ENCODE peak calls at places on chromosomes 13 and 19, in seven cellular contexts. R is NCI-H187 treated with DMSO at 0.1 percent for 48 hours; T is hippocampal formation; L is PC-9; E is tibial artery; U is stimulated activated CD4-positive, alpha-beta T cell treated with anti-CD3 and anti-CD28 coated beads, Interleukin-4, amount 100 ng/mL, for 1 hour; J is HEK293T. V is an unnamed sample.

GRCh38 chr19:35296644-35297514 is 4.9 kb downstream of the MAG start:
- DNase-seq in U (no peak), E (no peak), T (no peak), L (no peak), J (no peak), R (no peak), V (no peak)

GRCh38 chr19:31334849-31335624 is 14.2 kb downstream of the TSHZ3 start:
- DNase-seq in R (no peak), T (no peak), J (no peak), L (no peak), E (no peak), U (no peak), V (no peak)

GRCh38 chr19:35935911-35936737 is at the start of gene LRFN3:
- DNase-seq in T (peak), J (peak), L (peak), U (peak), E (peak), R (peak), V (peak)

GRCh38 chr13:112861876-112862615 is 107.0 kb upstream of the MCF2L start:
- DNase-seq in U (no peak), J (no peak), R (no peak), L (no peak), T (no peak), E (no peak), V (no peak)

GRCh38 chr19:29663861-29664752 is 1.2 kb upstream of the PLEKHF1 start:
- DNase-seq in R (no peak), L (peak), U (no peak), J (no peak), E (no peak), T (no peak), V (no peak)

GRCh38 chr13:47426126-47426849 is 529.4 kb upstream of the HTR2A start:
- DNase-seq in U (no peak), E (peak), T (no peak), J (no peak), L (no peak), R (no peak), V (no peak)

GRCh38 chr13:102773441-102774209 is at the start of gene TEX30:
- DNase-seq in E (peak), U (peak), R (peak), L (peak), T (peak), J (peak), V (peak)

GRCh38 chr19:13207237-13208130 is 57.3 kb downstream of the IER2 start:
- DNase-seq in L (peak), T (no peak), J (no peak), U (peak), R (no peak), E (no peak), V (no peak)

GRCh38 chr19:10503002-10503789 is at the start of gene KEAP1:
- DNase-seq in L (peak), E (peak), J (peak), T (peak), R (no peak), U (peak), V (peak)

GRCh38 chr13:23673867-23674605 is 103.8 kb downstream of the TNFRSF19 start:
- DNase-seq in E (no peak), U (no peak), R (no peak), J (no peak), L (no peak), T (no peak), V (no peak)

GRCh38 chr13:41428155-41428554 is 29.2 kb upstream of the RGCC start:
- DNase-seq in L (no peak), J (no peak), U (peak), R (no peak), E (no peak), T (peak), V (no peak)

GRCh38 chr13:33132644-33133440 is 116.6 kb downstream of the KL start:
- DNase-seq in E (no peak), R (no peak), L (no peak), T (no peak), J (no peak), U (no peak), V (no peak)

GRCh38 chr19:12806242-12807131 is at the start of gene RNASEH2A:
- DNase-seq in J (peak), L (peak), E (peak), R (no peak), T (peak), U (peak), V (peak)

GRCh38 chr19:3083964-3084363 is 10.2 kb upstream of the GNA11 start:
- DNase-seq in T (no peak), J (no peak), U (no peak), L (no peak), R (no peak), E (no peak), V (no peak)

GRCh38 chr13:79245937-79246574 is 160.0 kb downstream of the RBM26 start:
- DNase-seq in T (no peak), R (no peak), J (peak), U (no peak), E (no peak), L (no peak), V (no peak)

GRCh38 chr13:110261166-110262081 is 45.5 kb downstream of the COL4A1 start:
- DNase-seq in R (no peak), T (no peak), U (no peak), J (no peak), E (no peak), L (peak), V (no peak)

GRCh38 chr19:35601971-35602370 is 10.6 kb upstream of the HAUS5 start:
- DNase-seq in J (no peak), T (no peak), U (no peak), R (no peak), E (no peak), L (no peak), V (no peak)

GRCh38 chr19:2949939-2950285 is 5.1 kb upstream of the ZNF77 start:
- DNase-seq in T (no peak), R (no peak), L (no peak), U (no peak), J (peak), E (peak), V (no peak)

GRCh38 chr19:42352216-42352892 is 26.9 kb downstream of the MEGF8 start:
- DNase-seq in U (no peak), R (no peak), T (peak), L (no peak), E (no peak), J (no peak), V (no peak)

GRCh38 chr19:17469371-17470203 is 737 bp upstream of the SLC27A1 start:
- DNase-seq in T (no peak), U (peak), E (peak), J (peak), R (peak), L (peak), V (peak)

GRCh38 chr19:39858541-39858940 is 12.4 kb upstream of the FBL start:
- DNase-seq in R (no peak), J (no peak), T (no peak), E (no peak), L (no peak), U (no peak), V (no peak)

GRCh38 chr19:56113071-56113632 is 7.9 kb downstream of the ZNF787 start:
- DNase-seq in E (no peak), L (no peak), R (no peak), J (no peak), U (no peak), T (no peak), V (no peak)

GRCh38 chr13:19822673-19823072 is 39.9 kb upstream of the PSPC1 start:
- DNase-seq in L (no peak), R (no peak), J (no peak), T (no peak), E (no peak), U (no peak), V (no peak)

GRCh38 chr19:45340232-45340898 is at the start of gene KLC3:
- DNase-seq in T (no peak), E (no peak), U (peak), R (no peak), L (peak), J (peak), V (peak)

GRCh38 chr19:29785360-29785759 is 26.4 kb upstream of the CCNE1 start:
- DNase-seq in T (no peak), J (no peak), R (no peak), E (no peak), U (no peak), L (no peak), V (no peak)

GRCh38 chr13:110396913-110397379 is 89.9 kb downstream of the COL4A2 start:
- DNase-seq in J (no peak), T (no peak), E (peak), R (no peak), L (no peak), U (no peak), V (peak)

GRCh38 chr13:62960723-62961122 is 1545.1 kb upstream of the PCDH20 start:
- DNase-seq in J (no peak), E (no peak), L (no peak), U (no peak), T (no peak), R (no peak), V (no peak)

GRCh38 chr19:29543381-29543780 is 17.6 kb downstream of the VSTM2B start:
- DNase-seq in J (no peak), E (no peak), R (no peak), T (no peak), U (no peak), L (no peak), V (no peak)

GRCh38 chr19:11963566-11964355 is 1.1 kb upstream of the ZNF763 start:
- DNase-seq in J (peak), L (peak), T (peak), U (peak), E (peak), R (no peak), V (peak)

GRCh38 chr13:39976481-39976880 is 321.0 kb downstream of the COG6 start:
- DNase-seq in L (no peak), R (no peak), T (no peak), J (no peak), E (no peak), U (no peak), V (no peak)

GRCh38 chr13:40682449-40683240 is 16.2 kb upstream of the FOXO1 start:
- DNase-seq in E (no peak), R (no peak), J (no peak), L (no peak), T (no peak), U (no peak), V (no peak)

V was measured in body of pancreas.